ENCODE peak calls at places on chromosomes 13 and 19, in ten cellular contexts. N is K562, Z is pancreas, V is breast epithelium, W is body of pancreas, S is cardiac muscle cell, R is lower lobe of right lung, H is psoas muscle, J is esophagus squamous epithelium, D is Karpas-422. Y is an unnamed sample.

GRCh38 chr19:17993076-17993813 is 14.7 kb upstream of the ARRDC2 start:
- DNase-seq in W (no peak), Z (no peak), D (no peak), R (no peak), J (no peak), H (no peak), V (no peak), N (no peak), S (no peak), Y (no peak)

GRCh38 chr19:39399684-39400465 is 6.8 kb upstream of the ZFP36 start:
- DNase-seq in R (no peak), S (no peak), W (no peak), V (no peak), J (no peak), N (no peak), H (no peak), D (no peak), Z (no peak), Y (no peak)

GRCh38 chr19:56163097-56163496 is 12.7 kb upstream of the GALP start:
- DNase-seq in W (no peak), D (no peak), S (no peak), N (no peak), V (no peak), Z (no peak), R (no peak), H (no peak), J (no peak), Y (no peak)

GRCh38 chr13:19890030-19890429 is 26.6 kb upstream of the ZMYM5 start:
- DNase-seq in R (no peak), D (no peak), H (no peak), W (no peak), S (peak; percentile 3), V (no peak), N (no peak), J (no peak), Z (no peak), Y (no peak)

GRCh38 chr13:113470073-113470472 is 16.8 kb upstream of the ADPRHL1 start:
- DNase-seq in H (no peak), W (no peak), D (no peak), J (no peak), R (no peak), V (no peak), S (no peak), Z (no peak), N (no peak), Y (no peak)

GRCh38 chr19:50361290-50362029 is 4.0 kb downstream of the NAPSA start:
- DNase-seq in Z (no peak), R (peak; percentile 78), V (no peak), W (no peak), J (no peak), N (peak; percentile 83), S (no peak), D (peak; percentile 85), H (no peak), Y (no peak)

GRCh38 chr19:16042533-16043085 is 33.7 kb upstream of the TPM4 start:
- DNase-seq in S (no peak), R (no peak), J (no peak), D (no peak), H (no peak), N (no peak), V (no peak), W (no peak), Z (no peak), Y (no peak)

GRCh38 chr13:51175001-51175400 is 47.2 kb upstream of the FAM124A start:
- DNase-seq in N (no peak), D (no peak), R (no peak), J (no peak), S (no peak), V (no peak), H (no peak), W (no peak), Z (no peak), Y (no peak)

DNA sequence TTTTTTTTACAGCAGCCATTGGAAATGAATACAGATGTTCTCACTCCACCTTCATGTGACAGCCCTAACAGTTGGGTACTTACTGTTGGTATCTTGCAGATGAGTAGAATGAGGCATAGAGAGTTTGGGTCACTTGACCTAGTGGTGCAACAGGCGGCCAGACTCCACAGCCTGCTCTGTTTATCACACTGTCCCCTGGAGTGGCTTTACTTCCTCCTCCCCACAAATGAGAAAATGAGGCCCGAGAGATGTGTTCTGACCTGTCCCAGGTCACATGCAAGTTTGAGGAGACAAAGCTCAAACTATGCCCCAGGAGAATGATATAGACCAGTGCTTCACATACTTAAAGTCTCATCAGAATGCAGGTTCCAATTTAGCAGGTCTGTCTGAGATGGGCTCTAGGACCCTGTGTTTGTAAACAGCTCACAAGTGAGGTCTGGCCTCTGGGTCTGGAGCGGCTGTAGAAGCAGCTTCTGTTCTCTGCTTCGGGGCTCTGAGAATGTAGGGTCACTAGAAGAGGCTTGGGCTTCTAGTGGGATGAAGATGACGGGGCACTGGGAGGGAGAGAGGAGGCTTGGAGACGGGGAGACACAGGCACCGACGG is 37.4 kb upstream of the RCBTB2 start:
- DNase-seq in H (no peak), J (no peak), D (no peak), V (no peak), W (no peak), S (no peak), Z (no peak), N (no peak), R (peak; percentile 62), Y (peak; percentile 79)
- H3K27ac ChIP-seq in H (peak overlapping the region; percentile 86), J (peak overlapping the region; percentile 89), D (peak overlapping the region; percentile 83), V (peak overlapping the region; percentile 58), W (peak overlapping the region; percentile 5), S (no peak overlapping the region), Z (no peak overlapping the region), N (no peak overlapping the region), R (peak overlapping the region; percentile 84), Y (peak overlapping the region; percentile 79)

DNA sequence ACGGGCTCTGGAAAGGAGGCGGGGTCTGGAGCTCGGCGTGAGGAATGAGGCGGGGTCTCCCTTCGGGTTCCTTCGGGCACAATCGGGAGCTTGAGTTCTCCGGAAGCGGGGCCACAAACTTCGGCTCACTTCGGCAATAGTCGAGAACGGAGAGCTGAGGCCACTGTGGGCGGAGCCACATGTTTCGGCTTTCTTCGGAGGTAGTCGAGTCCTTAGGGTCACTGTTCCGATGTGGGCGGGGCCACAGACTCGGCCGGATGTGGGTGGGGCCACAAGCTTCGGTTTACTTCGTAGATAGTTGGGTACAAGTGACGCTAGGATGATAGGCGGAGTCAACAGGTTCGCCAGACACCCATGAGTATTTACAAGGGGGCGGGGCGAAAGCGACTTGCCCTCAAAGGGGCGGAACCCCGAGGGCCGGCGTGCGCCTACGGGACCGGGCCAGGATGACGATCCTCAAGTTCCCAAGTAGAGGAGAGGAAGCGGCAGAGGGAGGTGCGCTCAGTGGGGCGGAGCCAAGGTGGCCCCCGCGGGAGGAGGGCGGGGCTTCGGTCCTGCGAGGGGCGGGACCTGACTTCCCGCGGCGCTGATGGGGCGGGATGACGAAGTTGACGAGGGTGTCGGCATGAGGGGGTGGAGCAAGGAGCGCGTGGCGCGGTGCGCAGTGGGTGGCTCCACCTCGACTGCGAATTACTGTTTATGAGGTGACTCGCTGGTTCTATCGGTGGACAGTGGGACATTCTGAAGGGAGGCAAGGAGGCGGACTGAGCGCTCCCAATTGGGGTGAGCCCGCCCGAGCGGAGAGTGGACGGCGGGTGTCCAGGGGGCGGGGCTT is 505 bp upstream of the MBOAT7 start:
- DNase-seq in S (peak; percentile 100), R (peak; percentile 100), D (peak; percentile 100), H (peak; percentile 100), N (peak; percentile 87), Z (peak; percentile 100), W (peak; percentile 100), V (peak; percentile 100), J (peak; percentile 98), Y (peak; percentile 100)
- H3K27ac ChIP-seq in S (peak overlapping the region; percentile 98), R (peak overlapping the region; percentile 92), D (peak overlapping the region; percentile 83), H (peak overlapping the region; percentile 99), N (peak overlapping the region; percentile 100), Z (peak overlapping the region; percentile 100), W (peak overlapping the region; percentile 99), V (peak overlapping the region; percentile 96), J (peak overlapping the region; percentile 90), Y (peak overlapping the region; percentile 99)

DNA sequence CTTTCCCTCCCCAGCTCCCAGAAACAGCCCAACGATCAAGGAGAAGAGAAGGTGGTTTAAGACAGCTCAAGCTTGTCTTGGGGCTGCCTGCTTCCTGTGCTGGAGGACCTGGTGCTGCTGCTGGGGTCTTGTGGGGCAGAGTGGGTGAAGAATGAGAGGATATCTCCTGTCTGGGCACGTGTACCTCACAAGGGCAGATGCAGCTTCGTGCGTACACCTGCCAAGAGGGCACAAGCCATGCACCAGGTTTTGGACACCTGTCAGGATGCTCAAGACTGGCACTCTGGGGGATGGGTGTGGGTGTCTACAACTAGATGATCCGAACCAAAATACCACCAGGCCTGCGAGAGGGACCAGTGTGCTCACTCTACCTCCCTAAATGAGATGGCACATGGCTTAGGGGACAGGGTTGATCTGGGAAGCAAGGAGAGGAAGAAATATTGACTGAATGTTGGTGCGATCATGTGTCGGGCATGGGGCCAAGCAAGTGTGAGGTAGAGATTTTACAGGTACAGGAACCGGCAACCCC is 2.2 kb downstream of the CBY2 start:
- DNase-seq in N (no peak), D (no peak), V (no peak), R (no peak), J (no peak), W (no peak), Z (no peak), H (no peak), S (no peak), Y (no peak)
- H3K27ac ChIP-seq in N (no peak overlapping the region), D (no peak overlapping the region), V (no peak overlapping the region), R (no peak overlapping the region), J (no peak overlapping the region), W (no peak overlapping the region), Z (no peak overlapping the region), H (no peak overlapping the region), S (no peak overlapping the region), Y (no peak overlapping the region)

DNA sequence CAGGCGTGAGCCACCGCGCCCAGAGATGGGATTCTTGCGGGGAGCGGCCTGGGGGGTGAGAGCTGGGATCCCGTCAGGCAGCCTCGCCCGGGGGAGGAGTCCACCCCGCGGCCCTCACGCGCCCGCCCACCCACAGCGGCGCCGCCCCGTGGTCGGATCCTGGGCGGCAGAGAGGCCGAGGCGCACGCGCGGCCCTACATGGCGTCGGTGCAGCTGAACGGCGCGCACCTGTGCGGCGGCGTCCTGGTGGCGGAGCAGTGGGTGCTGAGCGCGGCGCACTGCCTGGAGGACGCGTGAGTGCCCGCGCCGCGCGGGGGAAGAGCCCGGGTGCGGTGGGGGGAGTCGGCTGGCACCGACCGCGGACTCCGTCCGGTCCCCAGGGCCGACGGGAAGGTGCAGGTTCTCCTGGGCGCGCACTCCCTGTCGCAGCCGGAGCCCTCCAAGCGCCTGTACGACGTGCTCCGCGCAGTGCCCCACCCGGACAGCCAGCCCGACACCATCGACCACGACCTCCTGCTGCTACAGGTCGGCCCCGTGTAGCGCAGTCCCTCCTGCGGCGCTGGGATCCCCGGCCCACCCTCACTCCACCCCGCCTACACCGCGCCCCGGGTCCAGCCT is 1.1 kb downstream of the CFD start:
- DNase-seq in Z (peak; percentile 83), S (peak; percentile 71), R (peak; percentile 85), N (peak; percentile 90), J (no peak), D (peak; percentile 86), W (peak; percentile 67), H (peak; percentile 82), V (no peak), Y (peak; percentile 95)
- H3K27ac ChIP-seq in Z (no peak overlapping the region), S (no peak overlapping the region), R (peak overlapping the region; percentile 71), N (peak overlapping the region; percentile 82), J (peak overlapping the region; percentile 80), D (no peak overlapping the region), W (no peak overlapping the region), H (no peak overlapping the region), V (no peak overlapping the region), Y (peak overlapping the region; percentile 83)

GRCh38 chr13:94707400-94708021 is 4.8 kb downstream of the SOX21 start:
- DNase-seq in J (no peak), N (peak; percentile 62), V (no peak), Z (no peak), S (no peak), W (no peak), D (no peak), H (no peak), R (no peak), Y (peak; percentile 69)
- H3K27ac ChIP-seq in J (peak overlapping the region; percentile 90), N (no peak overlapping the region), V (no peak overlapping the region), Z (no peak overlapping the region), S (no peak overlapping the region), W (no peak overlapping the region), D (no peak overlapping the region), H (no peak overlapping the region), R (no peak overlapping the region), Y (no peak overlapping the region)